ENCODE peak calls at places on chromosomes 6 and 20, in five cellular contexts. One of them, this sample, is unnamed. For H3K4me1 and H3K36me3, the result is how much of the 10 kb centered on the place peaks cover.

GRCh38 chr6:6559994-6560393 is 28.5 kb upstream of the LY86 start:
- DNase-seq in osteoblast: no peak
- DNase-seq in colonic mucosa: no peak
- DNase-seq in IMR-90: no peak
- DNase-seq in astrocyte: no peak
- DNase-seq in this sample: no peak

GRCh38 chr6:13467216-13467600 is 20.2 kb downstream of the GFOD1 start:
- DNase-seq in osteoblast: no peak
- DNase-seq in colonic mucosa: no peak
- DNase-seq in IMR-90: no peak
- DNase-seq in astrocyte: no peak
- DNase-seq in this sample: no peak

GRCh38 chr6:47741807-47742206 is 40.0 kb upstream of the OPN5 start:
- DNase-seq in osteoblast: peak
- DNase-seq in colonic mucosa: peak
- DNase-seq in IMR-90: no peak
- DNase-seq in astrocyte: peak
- DNase-seq in this sample: peak

GRCh38 chr6:2861071-2861821 is 19.6 kb upstream of the SERPINB1 start:
- DNase-seq in osteoblast: no peak
- DNase-seq in colonic mucosa: no peak
- DNase-seq in IMR-90: no peak
- DNase-seq in astrocyte: no peak
- DNase-seq in this sample: no peak

GRCh38 chr6:53100561-53100960 is 35.4 kb downstream of the FBXO9 start:
- DNase-seq in osteoblast: no peak
- DNase-seq in colonic mucosa: no peak
- DNase-seq in IMR-90: peak
- DNase-seq in astrocyte: no peak
- DNase-seq in this sample: no peak

GRCh38 chr6:71326611-71327010 is 38.0 kb downstream of the OGFRL1 start:
- DNase-seq in osteoblast: no peak
- DNase-seq in colonic mucosa: no peak
- DNase-seq in IMR-90: no peak
- DNase-seq in astrocyte: no peak
- DNase-seq in this sample: no peak

GRCh38 chr6:113623124-113623523 is 234.0 kb upstream of the MARCKS start:
- DNase-seq in osteoblast: no peak
- DNase-seq in colonic mucosa: no peak
- DNase-seq in IMR-90: no peak
- DNase-seq in astrocyte: no peak
- DNase-seq in this sample: no peak

GRCh38 chr6:158645064-158646022 is 800 bp upstream of the DYNLT1 start:
- DNase-seq in osteoblast: no peak
- DNase-seq in colonic mucosa: peak
- DNase-seq in IMR-90: no peak
- DNase-seq in astrocyte: no peak
- DNase-seq in this sample: no peak

GRCh38 chr20:840858-841567 is 7.5 kb downstream of the FAM110A start:
- DNase-seq in osteoblast: no peak
- DNase-seq in colonic mucosa: peak
- DNase-seq in IMR-90: no peak
- DNase-seq in astrocyte: no peak
- DNase-seq in this sample: peak

GRCh38 chr6:56370127-56370540 is 122.8 kb upstream of the COL21A1 start:
- DNase-seq in osteoblast: no peak
- DNase-seq in colonic mucosa: peak
- DNase-seq in IMR-90: no peak
- DNase-seq in astrocyte: peak
- DNase-seq in this sample: peak

GRCh38 chr6:56368484-56368883 is 121.1 kb upstream of the COL21A1 start:
- DNase-seq in osteoblast: no peak
- DNase-seq in colonic mucosa: no peak
- DNase-seq in IMR-90: no peak
- DNase-seq in astrocyte: peak
- DNase-seq in this sample: no peak

GRCh38 chr6:56363796-56364195 is 116.4 kb upstream of the COL21A1 start:
- DNase-seq in osteoblast: no peak
- DNase-seq in colonic mucosa: no peak
- DNase-seq in IMR-90: no peak
- DNase-seq in astrocyte: no peak
- DNase-seq in this sample: no peak

GRCh38 chr6:56364482-56365313 is 117.3 kb upstream of the COL21A1 start:
- DNase-seq in osteoblast: peak
- DNase-seq in colonic mucosa: no peak
- DNase-seq in IMR-90: peak
- DNase-seq in astrocyte: peak
- DNase-seq in this sample: no peak

GRCh38 chr6:56366112-56366852 is 118.9 kb upstream of the COL21A1 start:
- DNase-seq in osteoblast: no peak
- DNase-seq in colonic mucosa: no peak
- DNase-seq in IMR-90: no peak
- DNase-seq in astrocyte: no peak
- DNase-seq in this sample: no peak
- H3K4me1 ChIP-seq in osteoblast: under half
- H3K4me1 ChIP-seq in colonic mucosa: under half
- H3K4me1 ChIP-seq in IMR-90: under half
- H3K4me1 ChIP-seq in astrocyte: under half
- H3K4me1 ChIP-seq in this sample: under half

GRCh38 chr6:11189865-11190624 is 42.4 kb downstream of the NEDD9 start:
- DNase-seq in osteoblast: no peak
- DNase-seq in colonic mucosa: no peak
- DNase-seq in IMR-90: no peak
- DNase-seq in astrocyte: no peak
- DNase-seq in this sample: no peak

GRCh38 chr6:11190625-11191245 is 41.7 kb downstream of the NEDD9 start:
- DNase-seq in osteoblast: no peak
- DNase-seq in colonic mucosa: no peak
- DNase-seq in IMR-90: no peak
- DNase-seq in astrocyte: no peak
- DNase-seq in this sample: no peak

GRCh38 chr6:11188161-11188915 is 44.1 kb downstream of the NEDD9 start:
- DNase-seq in osteoblast: no peak
- DNase-seq in colonic mucosa: peak
- DNase-seq in IMR-90: peak
- DNase-seq in astrocyte: no peak
- DNase-seq in this sample: peak

GRCh38 chr6:11185204-11185842 is 47.1 kb downstream of the NEDD9 start:
- DNase-seq in osteoblast: no peak
- DNase-seq in colonic mucosa: no peak
- DNase-seq in IMR-90: no peak
- DNase-seq in astrocyte: no peak
- DNase-seq in this sample: no peak

GRCh38 chr6:11187301-11187700 is 45.2 kb downstream of the NEDD9 start:
- DNase-seq in osteoblast: no peak
- DNase-seq in colonic mucosa: no peak
- DNase-seq in IMR-90: no peak
- DNase-seq in astrocyte: no peak
- DNase-seq in this sample: no peak
- H3K36me3 ChIP-seq in osteoblast: half or more
- H3K36me3 ChIP-seq in colonic mucosa: under half
- H3K36me3 ChIP-seq in IMR-90: under half
- H3K36me3 ChIP-seq in astrocyte: half or more
- H3K36me3 ChIP-seq in this sample: half or more

DNA sequence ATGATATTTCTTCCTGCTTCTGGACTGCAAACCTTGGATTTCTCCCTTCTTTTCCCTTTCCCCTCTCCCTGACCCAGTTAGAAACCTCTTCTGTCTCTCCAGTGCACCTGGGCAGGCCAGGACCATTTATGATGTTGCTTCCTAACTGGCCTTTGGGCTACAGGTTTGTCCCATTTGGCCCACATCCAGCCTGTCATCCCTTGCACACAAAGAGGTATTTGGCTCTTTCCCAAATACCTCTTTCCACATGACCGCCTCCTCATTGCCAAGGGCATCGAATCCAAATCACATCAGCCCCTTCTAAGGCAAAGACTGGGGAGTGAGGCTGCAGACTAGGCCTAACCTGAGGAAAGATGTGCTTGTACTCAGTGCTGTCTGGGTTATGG is 13.6 kb downstream of the FGD2 start:
- DNase-seq in osteoblast: no peak
- DNase-seq in colonic mucosa: no peak
- DNase-seq in IMR-90: no peak
- DNase-seq in astrocyte: no peak
- DNase-seq in this sample: no peak
- H3K4me1 ChIP-seq in osteoblast: under half
- H3K4me1 ChIP-seq in colonic mucosa: under half
- H3K4me1 ChIP-seq in IMR-90: under half
- H3K4me1 ChIP-seq in astrocyte: under half
- H3K4me1 ChIP-seq in this sample: under half

DNA sequence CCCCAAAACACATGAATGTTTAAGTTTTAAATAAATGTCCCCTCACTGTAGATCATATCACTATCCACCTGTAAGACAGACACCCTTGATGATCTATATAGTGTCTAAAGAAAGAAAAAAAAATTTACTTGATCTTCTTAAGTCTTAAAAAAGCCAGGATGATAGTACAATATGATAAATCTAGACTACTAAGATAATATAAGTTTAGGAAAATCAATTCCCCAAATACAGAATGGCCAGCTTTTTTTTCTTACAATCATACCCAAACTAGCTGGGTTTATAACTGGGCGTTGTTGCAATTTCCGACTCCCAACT is 14.4 kb downstream of the ZNF217 start:
- DNase-seq in osteoblast: no peak
- DNase-seq in colonic mucosa: no peak
- DNase-seq in IMR-90: no peak
- DNase-seq in astrocyte: no peak
- DNase-seq in this sample: no peak
- H3K36me3 ChIP-seq in osteoblast: half or more
- H3K36me3 ChIP-seq in colonic mucosa: under half
- H3K36me3 ChIP-seq in IMR-90: half or more
- H3K36me3 ChIP-seq in astrocyte: half or more
- H3K36me3 ChIP-seq in this sample: under half